ENCODE peak calls at places on chromosomes 3 and 15, in four cellular contexts. F is uterus, Q is ovary, Y is tibial nerve. R is an unnamed sample.

GRCh38 chr15:73341886-73342600 is 26.7 kb downstream of the HCN4 start:
- DNase-seq in F (no peak), Q (no peak), Y (no peak), R (no peak)

GRCh38 chr3:148697311-148698189 is at the start of gene AGTR1:
- DNase-seq in F (peak; percentile 34), Q (peak; percentile 36), Y (peak; percentile 78), R (no peak)

GRCh38 chr15:64282701-64283100 is 73.3 kb downstream of the CSNK1G1 start:
- DNase-seq in F (no peak), Q (no peak), Y (no peak), R (no peak)

GRCh38 chr3:177484206-177484605 is 286.9 kb upstream of the TBL1XR1 start:
- DNase-seq in F (no peak), Q (no peak), Y (no peak), R (no peak)

GRCh38 chr15:73081321-73081958 is 29.2 kb downstream of the NEO1 start:
- DNase-seq in F (peak; percentile 34), Q (no peak), Y (peak; percentile 48), R (no peak)

GRCh38 chr3:385151-385550 is 188.6 kb downstream of the CHL1 start:
- DNase-seq in F (peak; percentile 28), Q (no peak), Y (no peak), R (no peak)

GRCh38 chr3:44114142-44114541 is 127.5 kb upstream of the TOPAZ1 start:
- DNase-seq in F (no peak), Q (no peak), Y (peak; percentile 8), R (no peak)

GRCh38 chr15:82040862-82041261 is 5.0 kb downstream of the MEX3B start:
- DNase-seq in F (no peak), Q (no peak), Y (no peak), R (no peak)

GRCh38 chr3:52432225-52432624 is 12.7 kb downstream of the SEMA3G start:
- DNase-seq in F (peak; percentile 11), Q (peak; percentile 12), Y (no peak), R (no peak)

GRCh38 chr3:54309601-54310000 is 187.2 kb downstream of the CACNA2D3 start:
- DNase-seq in F (no peak), Q (no peak), Y (no peak), R (no peak)

GRCh38 chr3:40021338-40021737 is 211.9 kb downstream of the MYRIP start:
- DNase-seq in F (no peak), Q (no peak), Y (no peak), R (no peak)

GRCh38 chr3:195094211-195094921 is 176.6 kb downstream of the XXYLT1 start:
- DNase-seq in F (no peak), Q (no peak), Y (no peak), R (no peak)

GRCh38 chr15:77671274-77672056 is 38.8 kb upstream of the LINGO1 start:
- DNase-seq in F (no peak), Q (no peak), Y (no peak), R (no peak)

GRCh38 chr3:41037651-41038334 is 161.5 kb upstream of the CTNNB1 start:
- DNase-seq in F (no peak), Q (no peak), Y (no peak), R (no peak)

GRCh38 chr3:121957674-121958419 is 63.6 kb downstream of the SLC15A2 start:
- DNase-seq in F (no peak), Q (no peak), Y (no peak), R (no peak)

GRCh38 chr3:128572644-128573105 is 77.9 kb downstream of the RPN1 start:
- DNase-seq in F (no peak), Q (no peak), Y (no peak), R (no peak)

GRCh38 chr3:139574026-139574947 is 34.7 kb upstream of the RBP1 start:
- DNase-seq in F (no peak), Q (peak; percentile 81), Y (peak; percentile 18), R (no peak)

GRCh38 chr15:43268111-43269105 is 1.7 kb upstream of the TGM5 start:
- DNase-seq in F (no peak), Q (no peak), Y (no peak), R (no peak)

GRCh38 chr3:23129817-23130216 is 73.3 kb upstream of the UBE2E2 start:
- DNase-seq in F (no peak), Q (no peak), Y (no peak), R (no peak)

GRCh38 chr3:60551455-60552209 is 699.6 kb downstream of the FHIT start:
- DNase-seq in F (no peak), Q (no peak), Y (no peak), R (no peak)

GRCh38 chr3:184734903-184735630 is 23.2 kb upstream of the MAGEF1 start:
- DNase-seq in F (peak; percentile 10), Q (no peak), Y (no peak), R (no peak)
- H3K27me3 ChIP-seq in F (no peaks in the 10 kb centered on the region), Q (no peaks in the 10 kb centered on the region), Y (no peaks in the 10 kb centered on the region), R (no peaks in the 10 kb centered on the region)

GRCh38 chr3:179148446-179149238 is 485 bp downstream of the PIK3CA start:
- DNase-seq in F (peak; percentile 31), Q (peak; percentile 63), Y (peak; percentile 8), R (no peak)
- TF ChIP-seq POLR2A in F (no peak), Q (no peak), Y (no peak), R (no peak)

GRCh38 chr15:29071193-29071906 is 185.6 kb downstream of the APBA2 start:
- DNase-seq in F (no peak), Q (no peak), Y (no peak), R (no peak)

GRCh38 chr15:29071907-29072273 is 186.1 kb downstream of the APBA2 start:
- DNase-seq in F (no peak), Q (no peak), Y (no peak), R (no peak)

GRCh38 chr15:29070471-29071192 is 184.9 kb downstream of the APBA2 start:
- DNase-seq in F (no peak), Q (no peak), Y (no peak), R (no peak)

GRCh38 chr15:29074045-29074444 is 188.3 kb downstream of the APBA2 start:
- DNase-seq in F (no peak), Q (no peak), Y (no peak), R (no peak)

GRCh38 chr15:29072444-29072843 is 186.7 kb downstream of the APBA2 start:
- DNase-seq in F (no peak), Q (no peak), Y (no peak), R (no peak)
- TF ChIP-seq CTCF in F (no peak), Q (no peak), Y (no peak), R (no peak)

GRCh38 chr3:36764704-36765038 is 318 bp upstream of the DCLK3 start:
- DNase-seq in F (no peak), Q (no peak), Y (no peak), R (no peak)
- H3K27me3 ChIP-seq in F (no peaks in the 10 kb centered on the region), Q (no peaks in the 10 kb centered on the region), Y (peaks cover 44% of the 10 kb centered on the region), R (peaks cover 4% of the 10 kb centered on the region)

GRCh38 chr3:132726341-132726823 is 4.2 kb upstream of the NPHP3 start:
- DNase-seq in F (no peak), Q (no peak), Y (no peak), R (no peak)

GRCh38 chr3:132723551-132723950 is 1.3 kb upstream of the NPHP3 start:
- DNase-seq in F (no peak), Q (no peak), Y (no peak), R (no peak)

GRCh38 chr3:132721479-132722164 is 587 bp downstream of the NPHP3 start:
- DNase-seq in F (peak; percentile 60), Q (peak; percentile 34), Y (peak; percentile 37), R (peak; percentile 44)

GRCh38 chr3:132723024-132723462 is 834 bp upstream of the NPHP3 start:
- DNase-seq in F (no peak), Q (no peak), Y (no peak), R (no peak)

GRCh38 chr3:132722165-132723023 is at the start of gene NPHP3:
- DNase-seq in F (peak; percentile 99), Q (peak; percentile 99), Y (peak; percentile 95), R (peak; percentile 97)
- TF ChIP-seq POLR2A in F (peak; percentile 86), Q (peak; percentile 64), Y (peak; percentile 92), R (no peak)

GRCh38 chr15:93221754-93222153 is 132.7 kb upstream of the RGMA start:
- DNase-seq in F (no peak), Q (no peak), Y (no peak), R (no peak)
- TF ChIP-seq CTCF in F (no peak), Q (no peak), Y (no peak), R (no peak)

GRCh38 chr3:46867550-46867898 is 4.3 kb upstream of the MYL3 start:
- DNase-seq in F (peak; percentile 82), Q (peak; percentile 90), Y (peak; percentile 75), R (no peak)
- H3K27me3 ChIP-seq in F (no peaks in the 10 kb centered on the region), Q (no peaks in the 10 kb centered on the region), Y (no peaks in the 10 kb centered on the region), R (no peaks in the 10 kb centered on the region)